ENCODE peak calls at places on chromosomes 3 and 15, in eight cellular contexts. One of them, this sample, is unnamed.
A peak's percentile ranks its signal among the peaks of the same experiment; 100 is the strongest.

GRCh38 chr15:73575636-73576247 is 57.4 kb downstream of the NPTN start:
- DNase-seq in HTR-8/SVneo: no peak
- DNase-seq in iPS-NIHi11: no peak
- DNase-seq in omental fat pad: no peak
- DNase-seq in activated CD4-positive, alpha-beta T cell treated with anti-CD3 and anti-CD28 coated beads for 24 hours: no peak
- DNase-seq in heart right ventricle: peak; percentile 58
- DNase-seq in left lung: no peak
- DNase-seq in heart left ventricle: peak; percentile 57
- DNase-seq in this sample: no peak

GRCh38 chr15:68386587-68387287 is 45.2 kb downstream of the ITGA11 start:
- DNase-seq in left lung: no peak
- DNase-seq in heart left ventricle: peak; percentile 5
- DNase-seq in iPS-NIHi11: no peak
- DNase-seq in activated CD4-positive, alpha-beta T cell treated with anti-CD3 and anti-CD28 coated beads for 24 hours: no peak
- DNase-seq in omental fat pad: no peak
- DNase-seq in heart right ventricle: no peak
- DNase-seq in HTR-8/SVneo: no peak
- DNase-seq in this sample: no peak

GRCh38 chr3:41198526-41198925 is 779 bp upstream of the CTNNB1 start:
- DNase-seq in HTR-8/SVneo: no peak
- DNase-seq in heart left ventricle: peak; percentile 39
- DNase-seq in iPS-NIHi11: no peak
- DNase-seq in left lung: no peak
- DNase-seq in activated CD4-positive, alpha-beta T cell treated with anti-CD3 and anti-CD28 coated beads for 24 hours: no peak
- DNase-seq in heart right ventricle: peak; percentile 28
- DNase-seq in omental fat pad: no peak
- DNase-seq in this sample: no peak

GRCh38 chr15:59751552-59752413 is 62.7 kb upstream of the BNIP2 start:
- DNase-seq in heart left ventricle: no peak
- DNase-seq in activated CD4-positive, alpha-beta T cell treated with anti-CD3 and anti-CD28 coated beads for 24 hours: no peak
- DNase-seq in heart right ventricle: no peak
- DNase-seq in HTR-8/SVneo: peak; percentile 29
- DNase-seq in left lung: no peak
- DNase-seq in omental fat pad: no peak
- DNase-seq in iPS-NIHi11: peak; percentile 61
- DNase-seq in this sample: peak; percentile 6

GRCh38 chr3:33115024-33115768 is 1.4 kb downstream of the CRTAP start:
- DNase-seq in HTR-8/SVneo: peak; percentile 28
- DNase-seq in left lung: no peak
- DNase-seq in iPS-NIHi11: no peak
- DNase-seq in activated CD4-positive, alpha-beta T cell treated with anti-CD3 and anti-CD28 coated beads for 24 hours: no peak
- DNase-seq in omental fat pad: peak; percentile 63
- DNase-seq in heart right ventricle: peak; percentile 24
- DNase-seq in heart left ventricle: peak; percentile 63
- DNase-seq in this sample: peak; percentile 93

GRCh38 chr3:170003881-170004356 is 33.9 kb upstream of the GPR160 start:
- DNase-seq in omental fat pad: no peak
- DNase-seq in heart left ventricle: no peak
- DNase-seq in activated CD4-positive, alpha-beta T cell treated with anti-CD3 and anti-CD28 coated beads for 24 hours: no peak
- DNase-seq in heart right ventricle: no peak
- DNase-seq in iPS-NIHi11: no peak
- DNase-seq in HTR-8/SVneo: no peak
- DNase-seq in left lung: no peak
- DNase-seq in this sample: no peak

GRCh38 chr15:25545017-25545416 is 106.2 kb upstream of the UBE3A start:
- DNase-seq in heart right ventricle: no peak
- DNase-seq in omental fat pad: no peak
- DNase-seq in left lung: no peak
- DNase-seq in iPS-NIHi11: no peak
- DNase-seq in HTR-8/SVneo: no peak
- DNase-seq in activated CD4-positive, alpha-beta T cell treated with anti-CD3 and anti-CD28 coated beads for 24 hours: no peak
- DNase-seq in heart left ventricle: no peak
- DNase-seq in this sample: no peak

GRCh38 chr15:45540531-45540930 is 18.0 kb upstream of the SLC30A4 start:
- DNase-seq in heart left ventricle: no peak
- DNase-seq in iPS-NIHi11: no peak
- DNase-seq in heart right ventricle: no peak
- DNase-seq in omental fat pad: no peak
- DNase-seq in left lung: no peak
- DNase-seq in HTR-8/SVneo: no peak
- DNase-seq in activated CD4-positive, alpha-beta T cell treated with anti-CD3 and anti-CD28 coated beads for 24 hours: no peak
- DNase-seq in this sample: no peak

This sample was measured in HCEC 1CT.